ENCODE peak calls at places on chromosomes 1 and 21, in eight cellular contexts. I is RWPE1, X is activated B cell treated with CpG ODN at 0.5 μM for 24 hours, V is BJ, W is Calu3, Q is H9, J is coronary artery, K is MCF 10A. F is an unnamed sample.

GRCh38 chr1:160544647-160545046 is 21.6 kb upstream of the SLAMF6 start:
- DNase-seq in W (no peak), X (no peak), Q (no peak), V (no peak), K (peak; percentile 40), J (no peak), I (no peak), F (no peak)

GRCh38 chr1:34057347-34057746 is 107.7 kb downstream of the CSMD2 start:
- DNase-seq in I (no peak), J (no peak), V (no peak), X (no peak), K (no peak), W (no peak), Q (peak; percentile 59), F (no peak)

GRCh38 chr1:11531943-11532342 is 53.0 kb downstream of the DISP3 start:
- DNase-seq in J (no peak), I (no peak), K (no peak), X (no peak), V (no peak), Q (no peak), W (no peak), F (no peak)

GRCh38 chr1:191963286-191963685 is 195.0 kb upstream of the RGS18 start:
- DNase-seq in Q (no peak), I (peak; percentile 4), K (no peak), J (no peak), X (no peak), W (peak; percentile 17), V (no peak), F (no peak)

GRCh38 chr1:198650506-198650905 is 11.7 kb downstream of the PTPRC start:
- DNase-seq in X (no peak), Q (no peak), K (no peak), I (no peak), V (no peak), W (no peak), J (no peak), F (no peak)

GRCh38 chr21:31117046-31117916 is 79.0 kb upstream of the KRTAP19-8 start:
- DNase-seq in W (no peak), X (no peak), I (peak; percentile 80), K (peak; percentile 49), V (peak; percentile 8), J (no peak), Q (no peak), F (no peak)

GRCh38 chr1:241706257-241706656 is 54.2 kb downstream of the WDR64 start:
- DNase-seq in W (peak; percentile 15), X (no peak), Q (no peak), K (peak; percentile 52), V (no peak), I (no peak), J (no peak), F (no peak)

GRCh38 chr1:86875722-86876121 is 38.2 kb downstream of the SELENOF start:
- DNase-seq in J (no peak), I (no peak), W (no peak), Q (no peak), X (no peak), V (no peak), K (no peak), F (no peak)

GRCh38 chr21:42062543-42063022 is 8.5 kb upstream of the UMODL1 start:
- DNase-seq in W (no peak), Q (no peak), V (no peak), X (peak; percentile 53), K (no peak), J (no peak), I (no peak), F (no peak)

GRCh38 chr1:207049974-207050391 is 1.0 kb downstream of the YOD1 start:
- DNase-seq in I (no peak), W (peak; percentile 62), J (no peak), K (peak; percentile 82), Q (no peak), V (no peak), X (no peak), F (no peak)

GRCh38 chr21:31395268-31395667 is 51.2 kb upstream of the TIAM1 start:
- DNase-seq in K (no peak), X (no peak), V (no peak), J (peak; percentile 14), Q (no peak), I (no peak), W (no peak), F (no peak)

GRCh38 chr1:54804471-54805132 is 3.5 kb upstream of the TTC22 start:
- DNase-seq in Q (peak; percentile 20), J (no peak), I (no peak), W (no peak), X (no peak), V (no peak), K (no peak), F (no peak)

GRCh38 chr1:62599044-62599443 is 1.7 kb downstream of the ANGPTL3 start:
- DNase-seq in W (no peak), Q (no peak), X (no peak), I (no peak), K (no peak), V (no peak), J (no peak), F (no peak)

GRCh38 chr1:156676820-156677615 is at the start of gene NES:
- DNase-seq in W (peak; percentile 50), J (no peak), Q (peak; percentile 93), K (no peak), X (no peak), I (no peak), V (no peak), F (peak; percentile 74)

GRCh38 chr1:228906461-228906860 is 171.2 kb downstream of the RHOU start:
- DNase-seq in I (no peak), J (peak; percentile 50), X (no peak), K (no peak), W (no peak), V (no peak), Q (no peak), F (no peak)

DNA sequence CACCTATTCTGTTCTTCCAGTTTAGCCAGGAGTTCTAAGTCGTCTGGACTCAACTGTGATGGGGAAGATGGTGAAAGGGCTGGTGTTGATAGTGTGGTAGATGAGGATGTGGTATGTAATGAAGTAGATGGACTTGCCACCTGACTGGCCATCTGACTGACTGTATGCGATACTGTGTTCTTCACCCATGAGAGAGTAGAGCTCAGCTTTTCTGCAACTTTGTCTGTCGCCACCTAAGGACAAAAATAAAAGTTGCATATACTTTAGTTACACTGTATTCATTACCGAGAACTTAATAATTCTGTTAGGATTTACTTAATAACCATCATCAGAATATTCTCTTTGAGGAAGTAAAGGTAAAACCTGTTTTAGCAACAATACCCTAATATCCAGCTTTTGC is 48.5 kb downstream of the EVI5 start:
- DNase-seq in I (no peak), J (no peak), X (no peak), V (no peak), W (no peak), Q (no peak), K (peak; percentile 23), F (no peak)
- TF ChIP-seq CTCF in I (no peak), J (no peak), X (no peak), V (peak; percentile 10), W (no peak), Q (peak; percentile 50), K (no peak), F (no peak)

DNA sequence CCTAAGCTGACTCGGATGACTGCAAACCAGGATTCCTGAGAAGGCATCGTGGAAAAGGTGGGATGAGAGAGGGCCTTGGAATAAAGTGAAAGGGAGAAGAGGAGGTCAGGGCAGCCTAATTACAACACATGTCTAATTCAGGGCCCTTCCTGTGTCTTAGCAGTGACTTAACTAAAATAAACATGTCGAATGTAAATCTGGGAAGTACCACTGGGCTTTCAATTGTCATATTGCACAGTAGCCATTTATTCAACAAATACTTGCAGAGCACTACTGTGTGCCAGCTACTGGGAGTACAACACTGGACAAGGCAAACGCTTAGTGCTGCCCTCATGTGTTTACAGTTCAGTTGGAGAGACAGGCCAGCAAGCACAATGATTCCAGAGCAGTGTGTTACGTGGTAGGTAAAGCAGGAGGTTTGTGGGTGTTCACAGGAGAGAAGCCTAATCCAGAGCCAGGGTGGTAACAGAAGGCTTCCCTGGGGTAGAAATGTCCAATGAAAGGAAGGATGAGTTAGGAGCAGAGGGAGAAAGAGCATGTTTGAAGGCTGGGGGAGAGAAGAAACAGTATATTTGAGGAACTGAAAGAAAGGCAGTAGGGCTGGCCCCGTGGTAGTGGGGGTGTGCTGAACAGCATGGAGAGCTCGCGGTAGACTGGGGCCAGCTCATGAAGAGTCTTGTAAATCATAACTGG is 38.0 kb upstream of the RASAL2 start:
- DNase-seq in X (no peak), W (peak; percentile 39), V (no peak), Q (no peak), J (no peak), I (no peak), K (peak; percentile 77), F (no peak)
- TF ChIP-seq CTCF in X (no peak), W (no peak), V (no peak), Q (no peak), J (no peak), I (no peak), K (no peak), F (no peak)

GRCh38 chr1:239303289-239303688 is 83.1 kb upstream of the CHRM3 start:
- DNase-seq in Q (no peak), J (no peak), K (no peak), X (no peak), I (no peak), W (no peak), V (no peak), F (no peak)

GRCh38 chr1:239307886-239308285 is 78.5 kb upstream of the CHRM3 start:
- DNase-seq in K (no peak), J (no peak), W (no peak), V (no peak), X (no peak), Q (no peak), I (no peak), F (no peak)

GRCh38 chr1:239311331-239311730 is 75.0 kb upstream of the CHRM3 start:
- DNase-seq in Q (no peak), W (no peak), V (no peak), K (no peak), I (no peak), X (no peak), J (no peak), F (no peak)

GRCh38 chr1:239306426-239306825 is 79.9 kb upstream of the CHRM3 start:
- DNase-seq in Q (no peak), V (no peak), W (no peak), I (no peak), K (no peak), X (no peak), J (no peak), F (no peak)

GRCh38 chr1:239308701-239309333 is 77.6 kb upstream of the CHRM3 start:
- DNase-seq in X (no peak), W (peak; percentile 7), V (no peak), I (peak; percentile 33), J (no peak), K (peak; percentile 51), Q (peak; percentile 70), F (peak; percentile 55)
- TF ChIP-seq CTCF in X (no peak), W (no peak), V (peak; percentile 17), I (peak; percentile 69), J (peak; percentile 18), K (peak; percentile 23), Q (peak; percentile 84), F (peak; percentile 60)

DNA sequence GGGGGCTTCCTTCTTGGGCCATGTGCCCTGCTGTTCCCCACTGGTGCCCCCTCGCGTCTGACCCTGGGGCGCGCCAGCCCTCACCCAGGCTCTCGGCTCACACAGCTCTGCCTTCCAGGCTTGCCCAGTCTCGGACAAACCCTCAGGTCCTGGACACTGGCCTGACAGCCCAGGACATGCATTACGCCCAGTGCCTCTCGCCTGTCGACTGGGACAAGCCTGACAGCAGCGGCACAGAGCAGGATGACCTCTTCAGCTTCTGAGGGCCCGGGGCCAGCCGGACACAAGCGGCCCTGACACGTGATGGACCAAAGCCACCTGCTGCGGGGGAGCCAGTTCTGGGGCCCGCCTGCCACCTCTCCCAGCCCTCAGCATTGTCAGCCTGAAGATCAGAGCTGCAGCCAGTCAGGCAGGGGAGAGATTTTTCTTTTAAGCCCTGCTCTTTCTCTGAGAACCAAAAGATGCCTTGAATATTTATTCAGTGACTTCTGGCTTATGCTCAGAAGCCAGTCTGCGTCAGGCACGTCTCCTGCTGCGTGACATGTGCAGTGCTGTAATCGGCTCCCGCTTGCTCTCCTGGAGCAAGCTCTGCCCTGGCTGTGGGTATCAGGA is 23.4 kb downstream of the LDLRAP1 start:
- DNase-seq in V (peak; percentile 73), K (no peak), W (no peak), J (no peak), I (no peak), Q (peak; percentile 61), X (no peak), F (no peak)
- TF ChIP-seq CTCF in V (peak; percentile 38), K (no peak), W (no peak), J (no peak), I (no peak), Q (peak; percentile 25), X (no peak), F (no peak)

F was measured in endothelial cell.